ENCODE peak calls at places on chromosomes 6 and 20, in ten cellular contexts. Y is CD8-positive, alpha-beta T cell; F is tibial artery; K is CD8-positive, alpha-beta memory T cell; V is breast epithelium; Q is heart right ventricle; A is brain microvascular endothelial cell; J is adrenal gland; B is naive thymus-derived CD4-positive, alpha-beta T cell; L is upper lobe of right lung. E is an unnamed sample. For H3K27me3, the result is how much of the 10 kb centered on the place peaks cover.

GRCh38 chr6:53793318-53793975 is 1.4 kb upstream of the LRRC1 start:
- DNase-seq in Y (peak), F (peak), K (peak), V (peak), Q (peak), A (peak), J (peak), B (peak), L (peak), E (peak)

GRCh38 chr20:34923414-34923813 is 32.2 kb downstream of the GSS start:
- DNase-seq in Y (no peak), F (no peak), K (no peak), V (no peak), Q (no peak), A (no peak), J (no peak), B (no peak), L (no peak), E (no peak)

GRCh38 chr6:134352786-134353480 is 35.0 kb upstream of the SGK1 start:
- DNase-seq in Y (no peak), F (no peak), K (no peak), V (no peak), Q (no peak), A (peak), J (no peak), B (no peak), L (no peak), E (no peak)

GRCh38 chr6:159520002-159520401 is 173.0 kb downstream of the SOD2 start:
- DNase-seq in Y (no peak), F (no peak), K (no peak), V (no peak), Q (no peak), A (no peak), J (no peak), B (no peak), L (no peak), E (no peak)

GRCh38 chr6:13813621-13814175 is 659 bp downstream of the MCUR1 start:
- DNase-seq in Y (peak), F (peak), K (peak), V (peak), Q (peak), A (peak), J (peak), B (peak), L (peak), E (no peak)

GRCh38 chr6:41601248-41601549 is 37.1 kb upstream of the MDFI start:
- DNase-seq in Y (no peak), F (no peak), K (no peak), V (no peak), Q (no peak), A (no peak), J (no peak), B (no peak), L (no peak), E (no peak)

GRCh38 chr6:14665827-14666724 is 548.5 kb downstream of the CD83 start:
- DNase-seq in Y (no peak), F (peak), K (no peak), V (no peak), Q (no peak), A (peak), J (peak), B (no peak), L (peak), E (no peak)

GRCh38 chr6:3480009-3480408 is 23.2 kb upstream of the SLC22A23 start:
- DNase-seq in Y (no peak), F (no peak), K (no peak), V (no peak), Q (no peak), A (no peak), J (no peak), B (no peak), L (no peak), E (no peak)

GRCh38 chr6:111874030-111874425 is 776 bp upstream of the FYN start:
- DNase-seq in Y (peak), F (peak), K (peak), V (no peak), Q (peak), A (peak), J (peak), B (peak), L (no peak), E (peak)

GRCh38 chr6:109892451-109893435 is 85.4 kb upstream of the GPR6 start:
- DNase-seq in Y (no peak), F (no peak), K (no peak), V (peak), Q (no peak), A (no peak), J (no peak), B (no peak), L (no peak), E (no peak)

GRCh38 chr6:129284225-129284624 is 401.3 kb downstream of the LAMA2 start:
- DNase-seq in Y (no peak), F (no peak), K (no peak), V (no peak), Q (no peak), A (no peak), J (no peak), B (no peak), L (no peak), E (no peak)

GRCh38 chr6:16712931-16713484 is 48.3 kb downstream of the ATXN1 start:
- DNase-seq in Y (no peak), F (peak), K (no peak), V (no peak), Q (peak), A (peak), J (peak), B (no peak), L (peak), E (no peak)

GRCh38 chr6:30829639-30830250 is 54.6 kb upstream of the DDR1 start:
- DNase-seq in Y (no peak), F (no peak), K (no peak), V (no peak), Q (no peak), A (no peak), J (no peak), B (no peak), L (no peak), E (peak)

GRCh38 chr20:53940883-53941546 is 129.4 kb downstream of the BCAS1 start:
- DNase-seq in Y (no peak), F (peak), K (no peak), V (no peak), Q (peak), A (peak), J (no peak), B (no peak), L (no peak), E (no peak)

GRCh38 chr20:5657190-5657872 is 92.9 kb upstream of the SHLD1 start:
- DNase-seq in Y (no peak), F (peak), K (no peak), V (peak), Q (peak), A (peak), J (peak), B (no peak), L (no peak), E (no peak)

GRCh38 chr6:65638047-65638831 is 68.8 kb downstream of the EYS start:
- DNase-seq in Y (no peak), F (no peak), K (no peak), V (no peak), Q (no peak), A (no peak), J (peak), B (no peak), L (no peak), E (no peak)

GRCh38 chr20:36467076-36467999 is 74.0 kb upstream of the MYL9 start:
- DNase-seq in Y (peak), F (peak), K (no peak), V (no peak), Q (peak), A (no peak), J (no peak), B (peak), L (no peak), E (peak)

GRCh38 chr6:44386364-44386928 is 1.1 kb upstream of the CDC5L start:
- DNase-seq in Y (no peak), F (peak), K (no peak), V (no peak), Q (no peak), A (no peak), J (no peak), B (no peak), L (peak), E (no peak)

GRCh38 chr20:48339147-48339985 is 488.4 kb downstream of the PREX1 start:
- DNase-seq in Y (no peak), F (no peak), K (no peak), V (no peak), Q (no peak), A (peak), J (peak), B (no peak), L (no peak), E (no peak)

GRCh38 chr6:106142876-106143431 is 56.8 kb downstream of the PRDM1 start:
- DNase-seq in Y (no peak), F (no peak), K (no peak), V (no peak), Q (no peak), A (no peak), J (no peak), B (no peak), L (no peak), E (no peak)

GRCh38 chr20:62210496-62210855 is 9.6 kb downstream of the HRH3 start:
- DNase-seq in Y (no peak), F (no peak), K (no peak), V (no peak), Q (no peak), A (no peak), J (no peak), B (no peak), L (no peak), E (no peak)

GRCh38 chr6:137489410-137490371 is 4.5 kb downstream of the OLIG3 start:
- DNase-seq in Y (no peak), F (no peak), K (no peak), V (no peak), Q (no peak), A (no peak), J (no peak), B (no peak), L (no peak), E (no peak)

GRCh38 chr6:137903933-137904821 is 37.1 kb downstream of the TNFAIP3 start:
- DNase-seq in Y (no peak), F (no peak), K (no peak), V (no peak), Q (no peak), A (no peak), J (no peak), B (no peak), L (no peak), E (no peak)

GRCh38 chr20:1987826-1988225 is 6.0 kb downstream of the PDYN start:
- DNase-seq in Y (no peak), F (no peak), K (no peak), V (no peak), Q (no peak), A (no peak), J (no peak), B (no peak), L (no peak), E (no peak)

GRCh38 chr20:35618372-35619131 is 2.9 kb downstream of the SPAG4 start:
- DNase-seq in Y (peak), F (no peak), K (no peak), V (no peak), Q (no peak), A (peak), J (peak), B (no peak), L (no peak), E (peak)

GRCh38 chr6:33620158-33620583 is 951 bp upstream of the ITPR3 start:
- DNase-seq in Y (peak), F (no peak), K (no peak), V (no peak), Q (peak), A (no peak), J (no peak), B (no peak), L (peak), E (peak)

GRCh38 chr6:2948228-2949025 is 22.9 kb downstream of the SERPINB6 start:
- DNase-seq in Y (no peak), F (no peak), K (no peak), V (no peak), Q (no peak), A (no peak), J (no peak), B (no peak), L (no peak), E (no peak)

GRCh38 chr20:8853805-8854338 is 215.0 kb upstream of the PLCB4 start:
- DNase-seq in Y (no peak), F (no peak), K (no peak), V (no peak), Q (peak), A (peak), J (peak), B (no peak), L (no peak), E (no peak)

GRCh38 chr6:166903027-166903426 is 53.3 kb downstream of the RNASET2 start:
- DNase-seq in Y (no peak), F (no peak), K (no peak), V (no peak), Q (no peak), A (peak), J (no peak), B (no peak), L (no peak), E (no peak)

GRCh38 chr6:105992315-105992961 is 93.7 kb upstream of the PRDM1 start:
- DNase-seq in Y (peak), F (peak), K (peak), V (peak), Q (peak), A (peak), J (peak), B (peak), L (peak), E (peak)

GRCh38 chr6:75611011-75611701 is 9.5 kb downstream of the SENP6 start:
- DNase-seq in Y (no peak), F (no peak), K (no peak), V (no peak), Q (no peak), A (no peak), J (no peak), B (no peak), L (no peak), E (no peak)

GRCh38 chr6:74356385-74356784 is 660.4 kb downstream of the CD109 start:
- DNase-seq in Y (no peak), F (no peak), K (no peak), V (no peak), Q (no peak), A (peak), J (no peak), B (no peak), L (no peak), E (no peak)

GRCh38 chr6:44651604-44652003 is 264.1 kb downstream of the CDC5L start:
- DNase-seq in Y (no peak), F (no peak), K (no peak), V (no peak), Q (no peak), A (no peak), J (no peak), B (no peak), L (peak), E (no peak)

GRCh38 chr6:168417660-168418059 is 23.3 kb upstream of the SMOC2 start:
- DNase-seq in Y (no peak), F (no peak), K (no peak), V (no peak), Q (peak), A (no peak), J (no peak), B (no peak), L (no peak), E (no peak)

GRCh38 chr20:15239542-15240206 is 902.3 kb upstream of the FLRT3 start:
- DNase-seq in Y (no peak), F (no peak), K (no peak), V (no peak), Q (no peak), A (no peak), J (no peak), B (no peak), L (no peak), E (no peak)

GRCh38 chr6:11911535-11911934 is 100.6 kb upstream of the HIVEP1 start:
- DNase-seq in Y (no peak), F (no peak), K (no peak), V (no peak), Q (no peak), A (no peak), J (no peak), B (no peak), L (no peak), E (no peak)

GRCh38 chr6:112237644-112238043 is 16.7 kb downstream of the LAMA4 start:
- DNase-seq in Y (no peak), F (peak), K (no peak), V (no peak), Q (peak), A (peak), J (peak), B (no peak), L (no peak), E (no peak)

GRCh38 chr20:22499475-22500174 is 84.7 kb downstream of the FOXA2 start:
- DNase-seq in Y (no peak), F (no peak), K (no peak), V (no peak), Q (no peak), A (no peak), J (no peak), B (no peak), L (no peak), E (no peak)

GRCh38 chr6:27592481-27593199 is 119.7 kb upstream of the ZNF184 start:
- DNase-seq in Y (no peak), F (no peak), K (peak), V (no peak), Q (no peak), A (peak), J (peak), B (peak), L (no peak), E (peak)

DNA sequence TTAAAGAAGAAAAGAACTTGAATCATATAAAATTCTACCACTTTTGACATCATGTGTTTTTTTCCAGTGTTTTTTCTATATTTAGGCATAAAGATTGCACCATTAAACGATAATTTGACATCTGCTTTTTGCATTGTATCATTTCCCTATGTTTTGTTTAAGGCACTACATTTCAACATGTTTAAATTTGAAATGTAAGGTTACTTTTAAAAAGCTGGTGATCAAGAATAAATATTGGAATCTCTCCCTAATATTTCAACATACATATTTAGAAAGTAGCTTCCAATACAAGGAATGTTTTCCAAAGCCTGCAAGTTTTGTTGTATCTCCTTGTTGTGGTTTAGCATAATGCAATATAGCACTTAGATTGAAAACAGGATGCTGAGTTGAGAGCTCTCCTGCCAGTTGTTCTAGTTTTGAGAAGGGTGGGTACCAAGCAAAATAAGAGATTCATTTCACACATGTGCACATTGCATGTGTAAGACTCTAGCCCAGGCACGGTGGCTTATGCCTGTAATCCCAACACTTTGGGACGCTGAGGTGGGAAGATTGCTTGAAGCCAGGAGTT is 76.6 kb downstream of the SYNJ2 start:
- DNase-seq in Y (no peak), F (peak), K (no peak), V (no peak), Q (no peak), A (no peak), J (no peak), B (no peak), L (no peak), E (no peak)
- H3K27ac ChIP-seq in Y (no peak), F (peak), K (no peak), V (no peak), Q (no peak), A (peak), J (peak), B (no peak), L (no peak), E (no peak)

GRCh38 chr20:49519212-49519712 is 36.8 kb upstream of the KCNB1 start:
- DNase-seq in Y (no peak), F (no peak), K (no peak), V (no peak), Q (no peak), A (no peak), J (no peak), B (no peak), L (no peak), E (no peak)
- H3K27me3 ChIP-seq in Y (under half), F (under half), K (under half), V (under half), Q (under half), A (under half), J (under half), B (under half), L (under half), E (under half)

GRCh38 chr6:151027295-151027747 is 161.8 kb downstream of the MTHFD1L start:
- DNase-seq in Y (no peak), F (no peak), K (no peak), V (no peak), Q (no peak), A (no peak), J (no peak), B (no peak), L (no peak), E (no peak)
- H3K27ac ChIP-seq in Y (no peak), F (no peak), K (no peak), V (no peak), Q (no peak), A (no peak), J (no peak), B (no peak), L (no peak), E (no peak)

GRCh38 chr6:73309784-73310502 is 44.1 kb downstream of the DPPA5 start:
- DNase-seq in Y (peak), F (peak), K (peak), V (no peak), Q (peak), A (peak), J (peak), B (no peak), L (peak), E (peak)

GRCh38 chr6:73309534-73309783 is 44.6 kb downstream of the DPPA5 start:
- DNase-seq in Y (no peak), F (no peak), K (no peak), V (no peak), Q (no peak), A (no peak), J (no peak), B (no peak), L (no peak), E (no peak)

GRCh38 chr6:73308712-73309533 is 45.2 kb downstream of the DPPA5 start:
- DNase-seq in Y (no peak), F (no peak), K (no peak), V (no peak), Q (no peak), A (peak), J (no peak), B (no peak), L (no peak), E (no peak)

DNA sequence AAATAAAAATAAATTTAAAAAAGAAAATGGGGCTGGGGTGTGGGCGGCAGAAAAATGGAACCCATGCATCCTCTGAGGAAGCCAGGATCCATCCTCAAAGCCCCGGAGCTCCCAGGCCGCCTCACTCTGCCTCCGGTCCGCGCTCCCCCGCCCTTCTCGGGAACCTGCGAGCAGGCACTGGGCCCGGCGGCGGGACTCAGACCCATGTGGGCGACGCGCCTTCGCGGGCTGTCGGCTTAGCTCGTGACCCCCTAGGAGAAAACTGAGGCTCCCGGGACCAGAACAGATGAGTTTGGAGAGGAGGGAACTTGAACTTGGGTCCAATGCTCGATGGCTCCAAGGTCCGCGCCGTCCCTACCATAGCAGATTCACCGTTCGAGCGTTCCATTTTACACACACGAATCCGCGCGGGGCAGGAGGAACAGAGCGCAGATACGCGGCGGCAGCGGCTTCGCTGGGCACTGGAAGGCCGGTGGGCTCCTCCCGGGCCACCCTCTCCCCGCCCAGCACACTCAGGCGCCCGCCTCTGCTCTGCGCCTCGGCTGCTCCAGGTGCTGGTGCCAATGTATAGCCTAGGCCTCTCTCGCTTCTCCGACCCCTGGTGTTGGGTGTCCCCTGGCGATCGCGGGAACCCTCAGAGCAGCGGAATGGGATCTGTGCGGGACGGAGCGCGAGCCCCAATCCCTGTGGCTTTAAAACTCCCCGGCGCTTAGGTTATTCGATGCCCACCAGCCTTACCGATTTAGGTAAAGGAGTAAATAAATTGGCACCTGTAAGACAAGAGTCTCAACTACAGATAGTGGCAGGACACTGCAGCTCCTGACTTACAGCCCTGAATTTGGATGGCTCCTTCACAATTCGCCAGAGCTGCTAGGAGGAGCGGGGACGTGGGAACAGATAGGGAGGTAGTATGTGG is 39.2 kb downstream of the DPPA5 start:
- DNase-seq in Y (no peak), F (no peak), K (no peak), V (no peak), Q (no peak), A (no peak), J (no peak), B (no peak), L (no peak), E (no peak)
- H3K27me3 ChIP-seq in Y (under half), F (under half), K (under half), V (under half), Q (half or more), A (under half), J (under half), B (under half), L (under half), E (under half)

GRCh38 chr20:23884771-23885162 is 5.2 kb upstream of the CST5 start:
- DNase-seq in Y (no peak), F (no peak), K (no peak), V (no peak), Q (no peak), A (no peak), J (no peak), B (no peak), L (no peak), E (no peak)

GRCh38 chr20:23887856-23888255 is 8.3 kb upstream of the CST5 start:
- DNase-seq in Y (no peak), F (no peak), K (no peak), V (no peak), Q (no peak), A (no peak), J (no peak), B (no peak), L (no peak), E (no peak)

GRCh38 chr20:23881371-23881770 is 1.8 kb upstream of the CST5 start:
- DNase-seq in Y (no peak), F (no peak), K (no peak), V (no peak), Q (no peak), A (no peak), J (no peak), B (no peak), L (no peak), E (no peak)

GRCh38 chr20:23880426-23880825 is 878 bp upstream of the CST5 start:
- DNase-seq in Y (no peak), F (no peak), K (no peak), V (no peak), Q (no peak), A (no peak), J (no peak), B (no peak), L (no peak), E (no peak)

GRCh38 chr20:23884136-23884770 is 4.7 kb upstream of the CST5 start:
- DNase-seq in Y (no peak), F (no peak), K (no peak), V (no peak), Q (no peak), A (no peak), J (no peak), B (no peak), L (no peak), E (no peak)
- H3K27ac ChIP-seq in Y (no peak), F (no peak), K (no peak), V (no peak), Q (no peak), A (no peak), J (no peak), B (no peak), L (no peak), E (no peak)